ENCODE peak calls at places on chromosomes 3 and 15, in five cellular contexts. X is IMR-90, I is kidney epithelial cell, F is NB4, Z is occipital lobe. J is an unnamed sample.

GRCh38 chr3:176651622-176652021 is 545.7 kb downstream of the TBL1XR1 start:
- DNase-seq in X (no peak), I (no peak), F (no peak), Z (no peak), J (no peak)

GRCh38 chr3:99356681-99357080 is 281.7 kb upstream of the COL8A1 start:
- DNase-seq in X (no peak), I (no peak), F (no peak), Z (no peak), J (no peak)

GRCh38 chr3:136671921-136672320 is 80.3 kb downstream of the STAG1 start:
- DNase-seq in X (peak), I (no peak), F (no peak), Z (no peak), J (no peak)

GRCh38 chr15:52318729-52319500 is 23.3 kb upstream of the MYO5C start:
- DNase-seq in X (no peak), I (no peak), F (no peak), Z (no peak), J (no peak)

GRCh38 chr15:64574220-64574994 is 114.0 kb downstream of the ZNF609 start:
- DNase-seq in X (peak), I (no peak), F (no peak), Z (no peak), J (peak)

GRCh38 chr3:12579919-12580318 is 23.0 kb downstream of the MKRN2 start:
- DNase-seq in X (peak), I (no peak), F (no peak), Z (no peak), J (no peak)

GRCh38 chr3:64340636-64341240 is 115.5 kb upstream of the PRICKLE2 start:
- DNase-seq in X (peak), I (peak), F (no peak), Z (no peak), J (no peak)

GRCh38 chr3:69072928-69073327 is 7.2 kb downstream of the UBA3 start:
- DNase-seq in X (no peak), I (no peak), F (no peak), Z (no peak), J (no peak)

GRCh38 chr3:180802837-180803236 is 109.6 kb upstream of the FXR1 start:
- DNase-seq in X (peak), I (no peak), F (peak), Z (no peak), J (no peak)

GRCh38 chr15:52136471-52136993 is 24.0 kb upstream of the BCL2L10 start:
- DNase-seq in X (peak), I (no peak), F (no peak), Z (peak), J (no peak)

GRCh38 chr3:184321666-184322065 is 7.3 kb downstream of the EIF4G1 start:
- DNase-seq in X (no peak), I (no peak), F (no peak), Z (no peak), J (no peak)

GRCh38 chr3:33115024-33115768 is 1.4 kb downstream of the CRTAP start:
- DNase-seq in X (peak), I (peak), F (peak), Z (peak), J (peak)

GRCh38 chr15:70493787-70494514 is 269.4 kb downstream of the UACA start:
- DNase-seq in X (peak), I (no peak), F (no peak), Z (no peak), J (no peak)

GRCh38 chr3:184067573-184068055 is 14.8 kb downstream of the HTR3C start:
- DNase-seq in X (no peak), I (no peak), F (no peak), Z (no peak), J (no peak)

GRCh38 chr3:108301695-108302404 is 5.5 kb downstream of the HHLA2 start:
- DNase-seq in X (peak), I (no peak), F (peak), Z (no peak), J (no peak)

GRCh38 chr3:106809633-106810460 is 567.4 kb upstream of the CCDC54 start:
- DNase-seq in X (peak), I (no peak), F (no peak), Z (no peak), J (no peak)

GRCh38 chr3:144529562-144529961 is 557.9 kb downstream of the DIPK2A start:
- DNase-seq in X (no peak), I (no peak), F (no peak), Z (no peak), J (no peak)

GRCh38 chr3:55235416-55235815 is 251.7 kb downstream of the WNT5A start:
- DNase-seq in X (peak), I (no peak), F (no peak), Z (no peak), J (no peak)

GRCh38 chr3:23304424-23304823 is 101.3 kb downstream of the UBE2E2 start:
- DNase-seq in X (peak), I (no peak), F (no peak), Z (no peak), J (no peak)

GRCh38 chr3:154701055-154701454 is 271.1 kb upstream of the GPR149 start:
- DNase-seq in X (no peak), I (no peak), F (no peak), Z (no peak), J (no peak)

GRCh38 chr3:63684081-63684480 is 31.6 kb downstream of the SNTN start:
- DNase-seq in X (no peak), I (no peak), F (no peak), Z (no peak), J (no peak)